ENCODE peak calls at places on chromosomes 12 and 14, in four cellular contexts. W, X, N and Q are unnamed samples.

GRCh38 chr12:14567311-14568195 is at the start of gene PLBD1:
- DNase-seq in W (peak; percentile 88), X (peak; percentile 71), N (peak; percentile 91), Q (peak; percentile 53)

GRCh38 chr14:55803506-55804197 is 223.6 kb downstream of the KTN1 start:
- DNase-seq in W (no peak), X (no peak), N (no peak), Q (no peak)

GRCh38 chr12:72094490-72094889 is 155.8 kb downstream of the TPH2 start:
- DNase-seq in W (no peak), X (no peak), N (no peak), Q (no peak)

GRCh38 chr12:94204647-94205247 is 56.4 kb downstream of the PLXNC1 start:
- DNase-seq in W (no peak), X (no peak), N (no peak), Q (no peak)

GRCh38 chr12:118841588-118841987 is 139.8 kb upstream of the SRRM4 start:
- DNase-seq in W (no peak), X (no peak), N (no peak), Q (no peak)

GRCh38 chr14:104573930-104574329 is 5.6 kb upstream of the C14orf180 start:
- DNase-seq in W (no peak), X (no peak), N (no peak), Q (no peak)

GRCh38 chr12:46473634-46474201 is 101.1 kb upstream of the SLC38A2 start:
- DNase-seq in W (peak; percentile 74), X (peak; percentile 75), N (peak; percentile 73), Q (no peak)

GRCh38 chr12:632102-632696 is 31.0 kb downstream of the NINJ2 start:
- DNase-seq in W (no peak), X (no peak), N (no peak), Q (no peak)

GRCh38 chr14:95538801-95539509 is 4.1 kb downstream of the GLRX5 start:
- DNase-seq in W (no peak), X (no peak), N (no peak), Q (no peak)
- H3K27ac ChIP-seq in W (peak overlapping the region; percentile 72), X (no peak overlapping the region), N (no peak overlapping the region), Q (no peak overlapping the region)

DNA sequence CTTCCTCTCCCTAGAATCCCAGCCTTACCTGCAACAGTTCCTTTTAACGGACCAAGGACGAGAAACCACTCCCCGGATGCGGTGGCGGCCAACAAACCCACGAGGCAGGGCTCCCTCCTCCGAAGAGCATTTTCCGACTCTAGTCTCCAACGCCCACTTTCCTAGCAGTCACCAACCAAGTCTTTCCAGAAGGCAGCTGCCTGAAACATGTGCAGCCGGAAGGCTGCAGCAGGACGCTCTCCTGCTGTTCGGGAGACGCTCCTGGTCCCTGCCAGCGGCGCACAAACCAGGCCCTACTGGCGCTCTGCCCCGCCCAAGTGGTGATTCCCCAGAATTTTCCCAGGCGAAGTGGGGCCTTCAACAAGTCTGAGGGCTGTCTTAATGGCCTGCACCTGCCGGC is 21.1 kb upstream of the ADAM20 start:
- DNase-seq in W (peak; percentile 62), X (no peak), N (no peak), Q (no peak)
- H3K4me3 ChIP-seq in W (peak overlapping the region; percentile 20), X (no peak overlapping the region), N (no peak overlapping the region), Q (no peak overlapping the region)

DNA sequence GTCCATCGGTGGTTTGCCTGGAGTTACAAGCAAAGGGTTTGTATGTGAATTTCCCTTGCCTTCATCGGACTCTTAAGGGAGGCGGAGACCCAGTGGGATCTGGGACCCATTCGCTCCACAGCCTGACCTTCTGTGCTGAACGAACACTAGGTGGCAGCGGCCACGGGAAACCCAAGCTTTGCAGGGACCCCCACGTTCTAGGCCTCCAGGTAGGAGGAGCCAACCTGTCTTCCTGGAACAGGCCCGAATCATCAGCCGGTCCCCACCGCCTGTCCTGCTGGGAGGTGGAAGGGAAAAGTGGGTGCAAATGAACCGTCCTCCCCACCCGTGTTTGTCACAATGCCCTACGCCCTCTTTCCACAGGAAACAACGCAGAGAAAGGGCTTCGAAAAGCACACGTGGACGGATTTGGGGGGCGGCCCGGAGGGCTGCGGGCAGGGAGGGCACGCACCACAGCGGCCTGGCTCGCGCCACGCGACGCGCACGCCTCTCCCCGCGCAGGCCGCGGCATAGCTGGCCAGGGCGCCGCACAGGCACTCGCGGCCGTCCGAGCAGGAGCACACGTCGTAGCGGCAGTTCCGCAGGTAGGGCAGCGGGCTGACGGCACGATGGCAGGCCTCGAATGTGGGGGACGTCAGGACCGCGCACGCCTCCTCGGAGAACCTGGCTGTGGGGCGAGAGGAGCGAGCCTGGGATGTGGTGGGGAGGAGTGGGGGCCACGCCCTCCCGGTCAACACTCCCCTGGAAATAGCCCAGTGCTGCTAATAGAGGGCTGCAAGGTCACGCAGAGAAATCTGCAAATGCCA is 67.9 kb downstream of the VWF start:
- DNase-seq in W (no peak), X (no peak), N (no peak), Q (no peak)
- TF ChIP-seq CTCF in W (peak; percentile 26), X (peak; percentile 19), N (peak; percentile 25), Q (peak; percentile 39)

DNA sequence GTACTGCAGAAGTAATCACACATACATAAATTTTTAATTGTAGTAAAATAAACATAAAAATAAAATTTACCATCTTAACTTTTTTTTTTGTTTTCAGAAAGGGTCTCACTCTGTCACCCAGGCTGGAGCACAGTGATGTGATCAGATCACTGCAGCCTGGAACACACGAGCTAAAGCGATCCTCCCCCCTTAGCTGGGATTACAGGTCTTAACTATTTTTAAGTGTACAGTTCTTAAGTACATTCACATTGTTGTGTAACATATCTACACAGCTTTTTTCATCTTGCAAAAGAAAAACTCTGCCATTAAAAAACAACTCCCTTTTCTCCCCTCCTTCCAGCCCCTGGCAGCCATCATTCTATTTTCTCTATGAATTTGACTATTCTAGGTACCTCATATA is 92.3 kb downstream of the PPP1R12A start:
- DNase-seq in W (no peak), X (no peak), N (no peak), Q (no peak)
- H3K27ac ChIP-seq in W (no peak overlapping the region), X (no peak overlapping the region), N (no peak overlapping the region), Q (no peak overlapping the region)

DNA sequence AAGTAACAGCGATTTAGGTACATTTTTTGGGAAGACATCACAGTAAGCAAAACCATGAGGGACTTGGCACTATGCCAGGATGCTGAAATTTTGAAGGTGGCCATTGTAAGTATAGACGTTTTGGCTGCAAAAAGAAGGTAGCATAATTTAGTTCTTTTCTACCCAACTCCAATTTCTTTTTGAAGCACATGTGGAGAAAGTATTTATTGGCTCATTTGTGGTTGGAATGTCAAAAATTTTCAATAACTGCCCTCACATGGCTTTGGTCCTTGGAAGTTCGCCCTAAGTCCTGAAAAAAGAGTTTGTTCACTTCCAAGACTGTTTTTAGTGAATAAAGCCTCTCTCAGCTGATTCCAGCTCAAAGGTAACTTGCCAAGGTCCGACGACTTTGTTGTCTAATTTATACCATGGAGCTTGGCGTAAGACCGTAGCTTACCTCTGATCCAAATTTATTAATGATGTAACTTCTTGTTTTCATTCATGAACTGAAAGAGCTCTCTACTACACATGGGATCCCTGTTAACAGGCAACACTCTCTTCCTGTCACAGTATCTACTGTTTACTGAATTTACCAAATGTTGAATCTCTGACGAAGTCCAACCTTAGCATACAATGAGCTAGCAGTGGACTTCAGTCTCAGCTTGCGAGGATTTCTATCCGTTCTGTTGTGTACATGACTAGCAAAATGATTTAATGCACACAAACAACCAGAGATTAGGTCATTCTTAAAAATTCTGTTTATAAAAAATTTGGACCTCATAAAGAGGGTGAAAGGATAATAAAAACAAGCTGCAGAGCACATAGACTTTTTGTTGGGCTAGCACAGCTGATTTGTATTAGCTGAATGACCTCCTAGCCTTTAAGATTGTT is 49.0 kb downstream of the MSRB3 start:
- DNase-seq in W (no peak), X (no peak), N (no peak), Q (no peak)
- H3K4me3 ChIP-seq in W (no peak overlapping the region), X (no peak overlapping the region), N (no peak overlapping the region), Q (no peak overlapping the region)

GRCh38 chr12:57738142-57738474 is 434 bp downstream of the AGAP2 start:
- DNase-seq in W (no peak), X (no peak), N (no peak), Q (no peak)
- TF ChIP-seq CTCF in W (no peak), X (no peak), N (no peak), Q (no peak)

GRCh38 chr14:93068721-93069120 is 47.0 kb downstream of the ITPK1 start:
- DNase-seq in W (no peak), X (no peak), N (no peak), Q (peak; percentile 79)

GRCh38 chr14:93065272-93065730 is 50.4 kb downstream of the ITPK1 start:
- DNase-seq in W (no peak), X (no peak), N (no peak), Q (no peak)

GRCh38 chr14:93063393-93063792 is 52.3 kb downstream of the ITPK1 start:
- DNase-seq in W (no peak), X (no peak), N (no peak), Q (no peak)

GRCh38 chr14:93064411-93065271 is 51.1 kb downstream of the ITPK1 start:
- DNase-seq in W (no peak), X (no peak), N (no peak), Q (no peak)

DNA sequence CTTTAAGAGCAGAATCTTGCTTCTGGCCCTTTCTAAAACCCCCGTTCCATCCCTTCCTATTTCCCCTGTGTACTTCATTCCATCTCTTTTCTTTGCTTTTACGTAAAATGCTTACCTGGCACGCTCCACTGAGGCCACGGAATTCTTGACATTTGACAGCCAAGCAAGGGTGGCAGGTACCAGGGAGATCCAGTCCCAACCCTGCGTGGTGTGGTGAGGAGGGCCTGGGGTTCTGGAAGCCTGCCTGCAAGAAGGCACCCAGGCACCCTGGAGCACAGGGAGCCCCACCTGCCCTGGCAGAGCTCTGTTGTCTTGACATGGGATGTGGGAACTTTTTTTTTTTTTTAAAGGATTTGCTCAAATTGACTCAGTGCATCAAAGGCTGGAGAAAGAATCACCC is 48.6 kb downstream of the ITPK1 start:
- DNase-seq in W (no peak), X (no peak), N (no peak), Q (no peak)
- H3K27ac ChIP-seq in W (no peak overlapping the region), X (peak overlapping the region; percentile 0), N (no peak overlapping the region), Q (peak overlapping the region; percentile 33)

GRCh38 chr14:91349481-91350074 is 68.0 kb downstream of the CCDC88C start:
- DNase-seq in W (no peak), X (no peak), N (no peak), Q (no peak)
- H3K4me3 ChIP-seq in W (no peak overlapping the region), X (no peak overlapping the region), N (no peak overlapping the region), Q (no peak overlapping the region)

DNA sequence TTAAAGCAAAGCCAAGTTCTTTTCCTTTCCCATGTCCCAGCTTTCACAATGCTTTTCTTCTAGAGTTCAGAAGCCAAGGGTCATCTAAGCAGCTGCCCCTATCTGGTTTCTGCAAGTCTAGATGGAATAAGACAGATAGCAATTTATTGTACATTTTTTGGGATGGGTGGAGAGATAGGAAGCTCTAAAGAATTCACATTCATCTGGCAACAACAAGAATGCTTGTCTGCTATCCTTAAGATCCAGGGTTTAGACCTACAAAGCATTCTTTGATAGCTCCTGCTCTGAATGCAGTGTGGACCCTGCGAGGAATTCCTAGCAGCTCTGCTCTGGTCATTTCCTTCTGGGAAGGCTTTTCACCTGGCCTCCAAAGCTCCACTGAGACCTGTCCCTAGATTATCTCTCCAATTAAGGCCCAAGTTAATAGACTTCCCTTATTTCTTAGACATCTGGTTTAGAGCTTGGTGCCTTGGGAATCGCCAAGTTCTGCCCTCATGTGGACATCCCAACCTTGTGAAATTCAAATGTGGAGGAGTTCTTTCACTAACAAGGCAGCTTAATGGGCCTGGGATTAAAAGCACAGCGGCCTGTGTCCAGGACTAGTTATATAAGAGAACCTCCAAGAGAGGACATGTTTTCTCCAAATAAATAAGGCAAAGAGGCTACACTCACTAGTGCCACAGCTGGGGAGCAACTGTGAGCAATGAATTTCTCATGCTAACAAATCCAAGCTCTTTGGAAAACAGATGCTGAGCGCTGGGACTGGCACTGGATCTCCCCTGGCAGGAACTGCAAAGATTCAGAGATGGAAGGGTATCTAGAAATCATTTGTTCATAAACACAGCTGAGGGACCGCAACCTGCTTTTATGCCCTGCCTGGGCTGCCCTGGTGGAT is 384.5 kb upstream of the DDHD1 start:
- DNase-seq in W (no peak), X (peak; percentile 14), N (no peak), Q (no peak)
- TF ChIP-seq CTCF in W (no peak), X (no peak), N (no peak), Q (no peak)